ENCODE peak calls at places on chromosomes 7 and 10, in nine cellular contexts. K, A, G, X, V, E, C, B and Q are unnamed samples.

GRCh38 chr7:155918720-155919399 is 106.6 kb upstream of the SHH start:
- DNase-seq in K (peak), B (peak), G (peak), C (peak), A (no peak), E (no peak), X (no peak), V (no peak), Q (peak)

GRCh38 chr10:3417096-3417495 is 244.5 kb upstream of the PITRM1 start:
- DNase-seq in E (no peak), A (no peak), K (no peak), V (no peak), C (peak), B (no peak), X (no peak), G (no peak), Q (no peak)

GRCh38 chr10:124301736-124302135 is 117.0 kb downstream of the OAT start:
- DNase-seq in B (no peak), A (no peak), G (peak), E (no peak), V (no peak), K (no peak), X (no peak), C (no peak), Q (no peak)

GRCh38 chr10:7547825-7548224 is 118.9 kb downstream of the ITIH5 start:
- DNase-seq in E (no peak), K (no peak), X (no peak), C (no peak), A (no peak), B (no peak), G (no peak), V (no peak), Q (no peak)

GRCh38 chr10:50431791-50432190 is 180.5 kb upstream of the ASAH2 start:
- DNase-seq in B (no peak), V (no peak), A (peak), G (no peak), C (no peak), X (no peak), K (no peak), E (no peak), Q (no peak)

GRCh38 chr10:86871563-86872183 is 85.7 kb downstream of the MMRN2 start:
- DNase-seq in G (no peak), V (no peak), C (no peak), E (no peak), A (no peak), K (no peak), X (no peak), B (peak), Q (no peak)

GRCh38 chr10:52864459-52865106 is 92.0 kb upstream of the MBL2 start:
- DNase-seq in X (no peak), C (no peak), A (no peak), G (peak), B (peak), V (peak), E (no peak), K (peak), Q (peak)

GRCh38 chr7:133109816-133110215 is 27.9 kb upstream of the CHCHD3 start:
- DNase-seq in A (no peak), B (no peak), G (no peak), E (no peak), K (no peak), X (no peak), V (no peak), C (no peak), Q (no peak)

GRCh38 chr10:31929986-31930675 is 1.5 kb upstream of the ARHGAP12 start:
- DNase-seq in V (no peak), C (no peak), X (no peak), G (no peak), E (no peak), K (peak), B (no peak), A (peak), Q (no peak)

GRCh38 chr10:50740351-50740688 is 584 bp downstream of the ASAH2B start:
- DNase-seq in K (peak), E (no peak), B (peak), V (no peak), X (no peak), G (no peak), C (no peak), A (no peak), Q (peak)

GRCh38 chr10:109451879-109452278 is 471.4 kb downstream of the XPNPEP1 start:
- DNase-seq in X (no peak), A (no peak), V (no peak), G (no peak), C (no peak), K (no peak), E (no peak), B (no peak), Q (no peak)

GRCh38 chr7:151382079-151382885 is 27.6 kb downstream of the WDR86 start:
- DNase-seq in X (no peak), A (no peak), K (no peak), B (no peak), C (no peak), E (peak), V (no peak), G (no peak), Q (no peak)

GRCh38 chr7:148623586-148624282 is 33.2 kb downstream of the C7orf33 start:
- DNase-seq in X (no peak), C (no peak), G (no peak), K (no peak), E (no peak), B (no peak), A (no peak), V (no peak), Q (no peak)

GRCh38 chr7:155280446-155281410 is 16.9 kb upstream of the INSIG1 start:
- DNase-seq in K (no peak), E (no peak), V (no peak), A (no peak), G (no peak), X (no peak), B (no peak), C (no peak), Q (no peak)

GRCh38 chr10:121002586-121003205 is 151.5 kb downstream of the WDR11 start:
- DNase-seq in X (no peak), B (no peak), E (no peak), V (no peak), G (no peak), A (no peak), K (peak), C (no peak), Q (no peak)

GRCh38 chr10:47025253-47025539 is 114.0 kb downstream of the PTPN20 start:
- DNase-seq in K (no peak), B (no peak), C (peak), G (peak), X (no peak), E (no peak), V (no peak), A (peak), Q (no peak)

GRCh38 chr7:17369686-17370426 is 71.4 kb downstream of the AHR start:
- DNase-seq in A (no peak), K (peak), X (no peak), G (no peak), V (peak), E (no peak), B (no peak), C (no peak), Q (no peak)